ENCODE peak calls at places on chromosomes 16 and 17, in ten cellular contexts. Q, J, M, T, Z, U, O, S, H and P are unnamed samples.

GRCh38 chr16:69340095-69340644 is 598 bp downstream of the NIP7 start:
- DNase-seq in Q (no peak), J (no peak), M (no peak), T (no peak), Z (no peak), U (no peak), O (no peak), S (no peak), H (no peak), P (no peak)

GRCh38 chr17:8709006-8709405 is 35.6 kb downstream of the CCDC42 start:
- DNase-seq in Q (no peak), J (no peak), M (no peak), T (no peak), Z (no peak), U (no peak), O (no peak), S (no peak), H (no peak), P (no peak)

GRCh38 chr16:3089717-3090592 is 9.1 kb downstream of the ZSCAN10 start:
- DNase-seq in Q (no peak), J (no peak), M (peak), T (no peak), Z (no peak), U (no peak), O (no peak), S (no peak), H (no peak), P (no peak)

GRCh38 chr16:2186505-2186904 is 9.9 kb downstream of the CASKIN1 start:
- DNase-seq in Q (no peak), J (no peak), M (no peak), T (no peak), Z (no peak), U (no peak), O (no peak), S (no peak), H (no peak), P (no peak)

GRCh38 chr16:55686671-55687070 is 30.9 kb downstream of the SLC6A2 start:
- DNase-seq in Q (no peak), J (no peak), M (no peak), T (no peak), Z (no peak), U (no peak), O (no peak), S (no peak), H (no peak), P (no peak)

GRCh38 chr16:68434654-68435210 is 13.6 kb downstream of the SMPD3 start:
- DNase-seq in Q (no peak), J (no peak), M (no peak), T (no peak), Z (no peak), U (no peak), O (no peak), S (no peak), H (no peak), P (peak)

GRCh38 chr17:354651-355556 is 2.3 kb upstream of the RPH3AL start:
- DNase-seq in Q (no peak), J (no peak), M (peak), T (no peak), Z (no peak), U (no peak), O (no peak), S (no peak), H (peak), P (no peak)

GRCh38 chr17:77280304-77280910 is 139.6 kb downstream of the SEC14L1 start:
- DNase-seq in Q (no peak), J (no peak), M (no peak), T (no peak), Z (peak), U (peak), O (peak), S (peak), H (no peak), P (peak)

GRCh38 chr17:17361543-17362511 is 58.7 kb downstream of the NT5M start:
- DNase-seq in Q (peak), J (no peak), M (peak), T (no peak), Z (no peak), U (no peak), O (peak), S (no peak), H (no peak), P (no peak)

GRCh38 chr17:79444226-79444625 is 166.6 kb downstream of the RBFOX3 start:
- DNase-seq in Q (no peak), J (no peak), M (no peak), T (no peak), Z (no peak), U (no peak), O (no peak), S (no peak), H (no peak), P (no peak)

GRCh38 chr17:21041753-21042433 is 918 bp downstream of the USP22 start:
- DNase-seq in Q (peak), J (peak), M (peak), T (peak), Z (no peak), U (peak), O (peak), S (peak), H (peak), P (peak)

GRCh38 chr17:3528604-3529511 is 28.8 kb downstream of the TRPV3 start:
- DNase-seq in Q (no peak), J (no peak), M (no peak), T (no peak), Z (no peak), U (no peak), O (peak), S (peak), H (no peak), P (peak)

GRCh38 chr17:82627405-82627804 is 20.8 kb downstream of the WDR45B start:
- DNase-seq in Q (no peak), J (no peak), M (no peak), T (no peak), Z (no peak), U (no peak), O (no peak), S (no peak), H (no peak), P (no peak)

GRCh38 chr17:9200197-9200662 is 178.9 kb downstream of the NTN1 start:
- DNase-seq in Q (no peak), J (no peak), M (no peak), T (no peak), Z (no peak), U (no peak), O (no peak), S (no peak), H (no peak), P (no peak)

GRCh38 chr16:17555176-17555575 is 84.4 kb upstream of the XYLT1 start:
- DNase-seq in Q (no peak), J (no peak), M (no peak), T (no peak), Z (peak), U (no peak), O (peak), S (peak), H (no peak), P (no peak)

GRCh38 chr17:44543213-44543904 is 13.9 kb upstream of the FZD2 start:
- DNase-seq in Q (no peak), J (no peak), M (no peak), T (no peak), Z (peak), U (no peak), O (peak), S (peak), H (no peak), P (peak)

GRCh38 chr17:77645441-77646430 is 312.8 kb upstream of the TNRC6C start:
- DNase-seq in Q (no peak), J (no peak), M (no peak), T (no peak), Z (peak), U (no peak), O (peak), S (no peak), H (no peak), P (no peak)

DNA sequence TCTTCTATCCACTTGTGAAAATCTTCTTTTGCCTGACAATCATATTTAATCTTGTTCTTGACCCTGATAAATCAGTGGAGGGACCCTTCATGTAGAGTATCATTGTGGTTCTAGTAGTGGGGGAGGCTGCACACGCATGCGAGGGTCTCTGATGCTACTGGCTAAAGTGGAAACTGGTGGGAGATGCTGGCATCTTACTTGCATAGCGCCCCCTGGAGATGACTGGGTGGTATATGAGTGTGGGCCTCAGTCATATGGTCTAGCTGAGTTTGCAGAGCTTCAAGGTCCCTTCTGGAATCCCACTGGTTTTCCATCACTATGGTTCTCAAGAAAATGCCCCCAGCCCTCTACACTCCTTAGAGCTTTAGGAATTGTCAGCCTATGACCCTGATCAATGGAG is 236.4 kb upstream of the AXIN2 start:
- DNase-seq in Q (no peak), J (peak), M (no peak), T (no peak), Z (no peak), U (no peak), O (peak), S (no peak), H (no peak), P (no peak)
- TF ChIP-seq CTCF in Q (no peak), J (peak), M (no peak), T (no peak), Z (no peak), U (no peak), O (peak), S (no peak), H (no peak), P (peak)

DNA sequence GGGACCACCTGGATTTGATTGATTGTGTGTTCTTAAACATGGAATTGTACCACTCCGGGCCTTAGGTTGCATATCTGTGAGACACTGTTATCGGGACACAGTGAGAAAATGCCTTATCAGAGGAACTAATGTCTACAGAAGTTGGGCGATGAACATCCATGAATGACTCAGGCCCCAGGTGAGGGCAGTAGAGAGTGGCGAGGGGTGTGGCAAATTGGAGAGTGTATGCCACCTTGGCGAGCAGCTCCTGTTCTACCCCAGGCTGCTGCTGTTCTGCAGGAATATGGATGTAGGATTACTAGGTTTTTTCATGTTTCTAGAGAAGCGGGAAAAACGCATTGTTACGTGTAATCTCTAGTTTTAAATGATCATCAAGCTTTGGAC is 38.8 kb downstream of the CLEC16A start:
- DNase-seq in Q (no peak), J (no peak), M (no peak), T (no peak), Z (no peak), U (no peak), O (no peak), S (no peak), H (no peak), P (peak)
- TF ChIP-seq CTCF in Q (no peak), J (peak), M (no peak), T (no peak), Z (no peak), U (no peak), O (no peak), S (no peak), H (no peak), P (no peak)

DNA sequence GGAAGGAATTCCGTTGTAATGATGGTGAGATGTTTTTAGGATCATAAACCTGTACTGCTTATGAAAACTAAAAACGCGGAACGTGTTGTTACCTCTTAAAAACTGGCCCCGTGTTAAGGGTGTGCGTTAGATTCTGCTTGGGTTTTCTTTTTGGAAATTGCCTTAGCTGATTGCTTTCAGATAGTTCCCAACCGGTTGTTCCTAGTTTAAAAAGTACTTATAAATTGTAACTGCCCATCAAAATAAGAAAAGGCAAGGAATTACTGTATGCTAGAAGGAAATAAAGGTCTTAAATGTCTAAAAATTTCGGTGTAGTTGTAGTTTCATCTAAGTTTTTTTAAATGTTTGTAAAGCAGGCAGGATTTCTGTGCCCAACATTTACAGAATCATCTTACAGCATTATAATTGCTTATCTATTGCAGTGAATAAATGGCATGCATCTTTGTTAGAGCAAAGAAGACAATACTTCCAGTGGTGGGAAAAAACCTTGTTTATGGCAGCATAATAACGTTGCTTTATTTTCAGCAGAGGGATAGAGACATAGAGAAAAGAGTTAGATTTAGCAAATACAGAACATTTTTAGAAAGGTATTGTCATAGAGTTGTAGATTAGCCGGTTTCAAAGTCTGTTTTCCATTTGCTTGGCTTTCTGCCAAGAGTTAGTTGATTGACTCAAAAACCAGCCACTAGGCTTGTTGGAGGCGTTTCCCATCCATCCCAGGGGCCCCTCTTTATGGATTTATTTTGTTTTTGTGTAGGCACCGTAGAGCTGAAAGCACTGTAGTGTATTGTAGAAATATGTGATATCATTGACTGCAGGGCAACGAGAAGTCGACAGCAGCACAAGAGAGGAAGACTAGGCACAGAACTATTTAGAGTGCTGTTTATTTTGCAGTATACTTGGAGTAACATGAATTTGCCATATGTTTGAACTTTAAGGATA is 1.7 kb downstream of the PPM1D start:
- DNase-seq in Q (no peak), J (peak), M (peak), T (no peak), Z (peak), U (peak), O (peak), S (peak), H (peak), P (peak)
- TF ChIP-seq CTCF in Q (peak), J (no peak), M (no peak), T (no peak), Z (no peak), U (no peak), O (no peak), S (peak), H (no peak), P (no peak)

GRCh38 chr17:14203392-14203791 is 33.3 kb downstream of the CDRT15 start:
- DNase-seq in Q (no peak), J (no peak), M (no peak), T (no peak), Z (no peak), U (no peak), O (peak), S (no peak), H (no peak), P (no peak)
- TF ChIP-seq CTCF in Q (no peak), J (no peak), M (no peak), T (no peak), Z (peak), U (no peak), O (peak), S (no peak), H (no peak), P (no peak)